ENCODE peak calls at places on chromosomes 11 and 22, in seven cellular contexts. J, U, D, G, B, H and M are unnamed samples.

GRCh38 chr11:36309779-36310178 is 13.7 kb downstream of the PRR5L start:
- DNase-seq in J (no peak), U (no peak), D (no peak), G (no peak), B (no peak), H (no peak), M (no peak)

GRCh38 chr11:135075740-135076139 is 663.7 kb upstream of the B3GAT1 start:
- DNase-seq in J (peak; percentile 12), U (peak; percentile 64), D (peak; percentile 35), G (peak; percentile 81), B (no peak), H (peak; percentile 57), M (peak; percentile 56)

GRCh38 chr22:47328550-47329243 is 566.2 kb downstream of the TBC1D22A start:
- DNase-seq in J (peak; percentile 97), U (no peak), D (no peak), G (no peak), B (peak; percentile 81), H (no peak), M (no peak)

GRCh38 chr11:20013346-20014066 is 146.8 kb downstream of the DBX1 start:
- DNase-seq in J (no peak), U (no peak), D (peak; percentile 26), G (no peak), B (no peak), H (no peak), M (no peak)

GRCh38 chr11:128908391-128909246 is 17.5 kb downstream of the KCNJ5 start:
- DNase-seq in J (peak; percentile 85), U (no peak), D (peak; percentile 72), G (no peak), B (peak; percentile 88), H (peak; percentile 66), M (no peak)

GRCh38 chr11:124793466-124794278 is 6.5 kb downstream of the MSANTD2 start:
- DNase-seq in J (peak; percentile 62), U (no peak), D (no peak), G (no peak), B (peak; percentile 37), H (no peak), M (no peak)

GRCh38 chr11:4063348-4063747 is 31.3 kb upstream of the RRM1 start:
- DNase-seq in J (no peak), U (no peak), D (no peak), G (no peak), B (no peak), H (no peak), M (no peak)

GRCh38 chr11:130427581-130428211 is 713 bp downstream of the ADAMTS8 start:
- DNase-seq in J (peak; percentile 9), U (no peak), D (no peak), G (no peak), B (no peak), H (no peak), M (no peak)

GRCh38 chr11:113546757-113547507 is 71.7 kb upstream of the DRD2 start:
- DNase-seq in J (peak; percentile 53), U (no peak), D (no peak), G (no peak), B (peak; percentile 31), H (no peak), M (no peak)

GRCh38 chr22:23193882-23194281 is 13.6 kb downstream of the BCR start:
- DNase-seq in J (no peak), U (no peak), D (no peak), G (no peak), B (no peak), H (no peak), M (no peak)

GRCh38 chr11:24716403-24716802 is 219.6 kb downstream of the LUZP2 start:
- DNase-seq in J (no peak), U (no peak), D (no peak), G (no peak), B (no peak), H (no peak), M (no peak)

GRCh38 chr11:113728814-113729213 is 22.7 kb upstream of the TMPRSS5 start:
- DNase-seq in J (no peak), U (no peak), D (no peak), G (no peak), B (no peak), H (no peak), M (no peak)

GRCh38 chr11:68819362-68819761 is 22.4 kb downstream of the CPT1A start:
- DNase-seq in J (no peak), U (no peak), D (no peak), G (no peak), B (no peak), H (no peak), M (no peak)
- TF ChIP-seq CTCF in J (no peak), U (no peak), D (no peak), G (no peak), B (no peak), H (no peak), M (no peak)

GRCh38 chr11:80846442-80846841 is 1405.6 kb upstream of the TENM4 start:
- DNase-seq in J (no peak), U (no peak), D (no peak), G (no peak), B (no peak), H (no peak), M (no peak)

GRCh38 chr11:80846979-80847378 is 1406.1 kb upstream of the TENM4 start:
- DNase-seq in J (no peak), U (no peak), D (no peak), G (no peak), B (no peak), H (no peak), M (no peak)

GRCh38 chr11:80843266-80843974 is 1402.6 kb upstream of the TENM4 start:
- DNase-seq in J (no peak), U (no peak), D (no peak), G (no peak), B (no peak), H (no peak), M (no peak)

GRCh38 chr11:80841716-80842115 is 1400.9 kb upstream of the TENM4 start:
- DNase-seq in J (peak; percentile 44), U (no peak), D (no peak), G (no peak), B (no peak), H (no peak), M (no peak)

GRCh38 chr11:80844110-80844509 is 1403.3 kb upstream of the TENM4 start:
- DNase-seq in J (no peak), U (no peak), D (no peak), G (no peak), B (no peak), H (no peak), M (no peak)
- TF ChIP-seq CTCF in J (no peak), U (no peak), D (no peak), G (no peak), B (no peak), H (no peak), M (no peak)

GRCh38 chr11:123559418-123559817 is 95.0 kb downstream of the SCN3B start:
- DNase-seq in J (peak; percentile 14), U (no peak), D (no peak), G (no peak), B (no peak), H (no peak), M (no peak)
- TF ChIP-seq CTCF in J (peak; percentile 15), U (no peak), D (peak; percentile 10), G (no peak), B (no peak), H (no peak), M (no peak)

GRCh38 chr11:67401495-67402191 is at the start of gene PPP1CA:
- DNase-seq in J (peak; percentile 88), U (peak; percentile 94), D (peak; percentile 94), G (peak; percentile 93), B (peak; percentile 95), H (peak; percentile 89), M (peak; percentile 92)
- TF ChIP-seq CTCF in J (no peak), U (peak; percentile 60), D (peak; percentile 91), G (peak; percentile 47), B (peak; percentile 85), H (no peak), M (peak; percentile 57)

GRCh38 chr11:72451836-72452376 is 17.6 kb upstream of the CLPB start:
- DNase-seq in J (no peak), U (no peak), D (no peak), G (no peak), B (no peak), H (no peak), M (no peak)

GRCh38 chr11:72441647-72442267 is 7.4 kb upstream of the CLPB start:
- DNase-seq in J (peak; percentile 45), U (no peak), D (no peak), G (no peak), B (no peak), H (no peak), M (no peak)

GRCh38 chr11:72443016-72443415 is 8.7 kb upstream of the CLPB start:
- DNase-seq in J (peak; percentile 26), U (no peak), D (no peak), G (no peak), B (no peak), H (no peak), M (no peak)

GRCh38 chr11:72445423-72445822 is 11.1 kb upstream of the CLPB start:
- DNase-seq in J (no peak), U (no peak), D (no peak), G (no peak), B (no peak), H (no peak), M (no peak)

GRCh38 chr11:72446929-72447753 is 12.8 kb upstream of the CLPB start:
- DNase-seq in J (peak; percentile 73), U (no peak), D (no peak), G (no peak), B (peak; percentile 79), H (no peak), M (no peak)
- TF ChIP-seq CTCF in J (peak; percentile 81), U (peak; percentile 65), D (peak; percentile 68), G (peak; percentile 50), B (peak; percentile 86), H (peak; percentile 59), M (peak; percentile 68)

GRCh38 chr11:66725646-66726045 is 3.4 kb downstream of the SPTBN2 start:
- DNase-seq in J (no peak), U (no peak), D (no peak), G (no peak), B (no peak), H (no peak), M (no peak)
- TF ChIP-seq CTCF in J (no peak), U (no peak), D (no peak), G (no peak), B (no peak), H (no peak), M (no peak)

GRCh38 chr11:121180183-121180582 is 79.1 kb downstream of the TECTA start:
- DNase-seq in J (no peak), U (no peak), D (no peak), G (no peak), B (no peak), H (no peak), M (no peak)
- TF ChIP-seq CTCF in J (no peak), U (no peak), D (no peak), G (no peak), B (no peak), H (no peak), M (no peak)